ENCODE peak calls at places on chromosomes 4 and X, in five cellular contexts. M is T-cell, B is iris pigment epithelial cell, U is Panc1, F is mammary epithelial cell. X is an unnamed sample.

GRCh38 chrX:42615161-42615563 is 162.8 kb downstream of the PPP1R2C start:
- DNase-seq in B (no peak), F (peak; percentile 36), U (no peak), M (peak; percentile 0), X (no peak)

GRCh38 chr4:37803348-37803973 is 23.0 kb upstream of the PGM2 start:
- DNase-seq in F (peak; percentile 20), U (no peak), B (peak; percentile 67), M (no peak), X (peak; percentile 85)

GRCh38 chr4:176654565-176655216 is 138.0 kb downstream of the VEGFC start:
- DNase-seq in F (no peak), M (no peak), U (no peak), B (peak; percentile 47), X (no peak)

GRCh38 chr4:56272003-56272402 is 115.3 kb downstream of the AASDH start:
- DNase-seq in U (no peak), M (no peak), F (no peak), B (no peak), X (no peak)

GRCh38 chr4:8938623-8939022 is 67.0 kb upstream of the HMX1 start:
- DNase-seq in U (no peak), M (no peak), F (no peak), B (no peak), X (no peak)

GRCh38 chr4:44671636-44672035 is 6.6 kb upstream of the GUF1 start:
- DNase-seq in M (no peak), B (no peak), F (no peak), U (no peak), X (no peak)

GRCh38 chrX:130108647-130109428 is 1.5 kb downstream of the ELF4 start:
- DNase-seq in B (peak; percentile 26), F (peak; percentile 45), U (no peak), M (no peak), X (peak; percentile 40)

GRCh38 chr4:141047228-141047884 is 85.9 kb downstream of the RNF150 start:
- DNase-seq in F (no peak), U (no peak), M (no peak), B (peak; percentile 90), X (peak; percentile 36)

GRCh38 chr4:64518600-64518999 is 109.3 kb upstream of the TECRL start:
- DNase-seq in F (no peak), B (no peak), M (no peak), U (no peak), X (no peak)

GRCh38 chrX:14802943-14803710 is 69.7 kb downstream of the FANCB start:
- DNase-seq in B (peak; percentile 30), U (no peak), M (no peak), F (peak; percentile 43), X (peak; percentile 33)

GRCh38 chr4:140603286-140603685 is 34.5 kb upstream of the UCP1 start:
- DNase-seq in B (no peak), M (no peak), F (no peak), U (no peak), X (no peak)

GRCh38 chr4:42954925-42955669 is 62.6 kb downstream of the GRXCR1 start:
- DNase-seq in B (no peak), M (no peak), F (no peak), U (no peak), X (no peak)

GRCh38 chr4:33494150-33494549 is 2750.2 kb downstream of the ARAP2 start:
- DNase-seq in F (no peak), U (no peak), B (peak; percentile 3), M (no peak), X (peak; percentile 56)

GRCh38 chr4:3317656-3318211 is 24.9 kb downstream of the RGS12 start:
- DNase-seq in U (no peak), B (no peak), F (no peak), M (no peak), X (no peak)

GRCh38 chr4:57462843-57463242 is 352.7 kb upstream of the IGFBP7 start:
- DNase-seq in U (no peak), B (no peak), F (no peak), M (no peak), X (no peak)

GRCh38 chrX:48700951-48701653 is 4.6 kb downstream of the SUV39H1 start:
- DNase-seq in U (no peak), M (no peak), B (peak; percentile 41), F (no peak), X (peak; percentile 76)

GRCh38 chr4:2469192-2469984 is 482 bp downstream of the RNF4 start:
- DNase-seq in F (peak; percentile 42), M (peak; percentile 74), U (no peak), B (peak; percentile 31), X (peak; percentile 25)

GRCh38 chr4:54229631-54230478 is 762 bp downstream of the PDGFRA start:
- DNase-seq in B (peak; percentile 62), U (no peak), M (no peak), F (no peak), X (peak; percentile 53)

GRCh38 chr4:113893546-113893945 is 85.9 kb downstream of the ARSJ start:
- DNase-seq in M (no peak), F (no peak), B (no peak), U (no peak), X (peak; percentile 37)

GRCh38 chr4:39510348-39510929 is 16.8 kb downstream of the UGDH start:
- DNase-seq in M (no peak), U (no peak), F (no peak), B (no peak), X (no peak)

GRCh38 chrX:47515941-47516649 is 33.1 kb upstream of the ZNF41 start:
- DNase-seq in M (no peak), U (no peak), B (peak; percentile 81), F (peak; percentile 62), X (no peak)

GRCh38 chrX:40406330-40406859 is 174.4 kb upstream of the ATP6AP2 start:
- DNase-seq in B (no peak), U (no peak), M (no peak), F (no peak), X (no peak)

GRCh38 chr4:67122029-67122428 is 423.3 kb downstream of the CENPC start:
- DNase-seq in B (no peak), F (peak; percentile 15), M (no peak), U (no peak), X (peak; percentile 1)

GRCh38 chr4:87188063-87188462 is 32.4 kb downstream of the KLHL8 start:
- DNase-seq in U (no peak), F (no peak), M (no peak), B (peak; percentile 54), X (peak; percentile 8)

GRCh38 chrX:111483140-111483539 is 28.3 kb upstream of the SERTM2 start:
- DNase-seq in U (no peak), B (no peak), M (no peak), F (no peak), X (no peak)

GRCh38 chr4:139886798-139887197 is 221.2 kb downstream of the MGST2 start:
- DNase-seq in M (no peak), B (no peak), U (no peak), F (no peak), X (no peak)

GRCh38 chrX:103329991-103330390 is at the start of gene TCEAL7:
- DNase-seq in F (no peak), M (no peak), U (no peak), B (peak; percentile 30), X (peak; percentile 32)

GRCh38 chr4:165364452-165365080 is 14.2 kb upstream of the CPE start:
- DNase-seq in M (no peak), F (peak; percentile 86), U (no peak), B (no peak), X (peak; percentile 66)

GRCh38 chrX:132953358-132953757 is 5.1 kb downstream of the HS6ST2 start:
- DNase-seq in B (no peak), M (no peak), U (no peak), F (no peak), X (no peak)

GRCh38 chr4:145530189-145530588 is 48.5 kb downstream of the SMAD1 start:
- DNase-seq in F (no peak), U (no peak), B (no peak), M (no peak), X (no peak)

GRCh38 chr4:145829629-145830395 is 108.8 kb downstream of the ZNF827 start:
- DNase-seq in U (no peak), M (no peak), B (peak; percentile 43), F (no peak), X (peak; percentile 54)

X was measured in cardiac fibroblast.